ENCODE peak calls at places on chromosome 2, in four cellular contexts. One of them, this sample, is unnamed.
A peak's percentile ranks its signal among the peaks of the same experiment; 100 is the strongest.

GRCh38 chr2:49616800-49617199 is 462.5 kb upstream of the FSHR start:
- DNase-seq in PC-3: peak; percentile 42
- DNase-seq in neural progenitor cell: peak; percentile 61
- DNase-seq in OCI-LY7: peak; percentile 4
- DNase-seq in this sample: peak; percentile 12

GRCh38 chr2:211453311-211453894 is 897.0 kb downstream of the CPS1 start:
- DNase-seq in PC-3: no peak
- DNase-seq in neural progenitor cell: no peak
- DNase-seq in OCI-LY7: no peak
- DNase-seq in this sample: no peak

GRCh38 chr2:150204449-150204848 is 283.0 kb downstream of the RND3 start:
- DNase-seq in PC-3: peak; percentile 43
- DNase-seq in neural progenitor cell: no peak
- DNase-seq in OCI-LY7: no peak
- DNase-seq in this sample: peak; percentile 95

GRCh38 chr2:222797871-222798270 is 63.0 kb upstream of the ACSL3 start:
- DNase-seq in PC-3: no peak
- DNase-seq in neural progenitor cell: no peak
- DNase-seq in OCI-LY7: no peak
- DNase-seq in this sample: peak; percentile 4

GRCh38 chr2:53130441-53130943 is 637.1 kb upstream of the CHAC2 start:
- DNase-seq in neural progenitor cell: no peak
- DNase-seq in OCI-LY7: no peak
- DNase-seq in PC-3: peak; percentile 88
- DNase-seq in this sample: peak; percentile 82

GRCh38 chr2:85550476-85550875 is 10.8 kb downstream of the GGCX start:
- DNase-seq in neural progenitor cell: no peak
- DNase-seq in OCI-LY7: no peak
- DNase-seq in PC-3: no peak
- DNase-seq in this sample: no peak

GRCh38 chr2:95074663-95075439 is 46.8 kb downstream of the MRPS5 start:
- DNase-seq in neural progenitor cell: no peak
- DNase-seq in PC-3: no peak
- DNase-seq in OCI-LY7: peak; percentile 24
- DNase-seq in this sample: no peak

GRCh38 chr2:123095219-123095618 is 929.9 kb upstream of the CNTNAP5 start:
- DNase-seq in OCI-LY7: no peak
- DNase-seq in neural progenitor cell: no peak
- DNase-seq in PC-3: no peak
- DNase-seq in this sample: no peak

GRCh38 chr2:70381821-70382220 is 80.0 kb upstream of the FAM136A start:
- DNase-seq in PC-3: peak; percentile 59
- DNase-seq in OCI-LY7: no peak
- DNase-seq in neural progenitor cell: no peak
- DNase-seq in this sample: peak; percentile 89

GRCh38 chr2:225177098-225177497 is 134.8 kb upstream of the DOCK10 start:
- DNase-seq in PC-3: peak; percentile 13
- DNase-seq in neural progenitor cell: no peak
- DNase-seq in OCI-LY7: no peak
- DNase-seq in this sample: peak; percentile 82

GRCh38 chr2:112623913-112624777 is 21.6 kb upstream of the SLC20A1 start:
- DNase-seq in OCI-LY7: no peak
- DNase-seq in PC-3: peak; percentile 94
- DNase-seq in neural progenitor cell: no peak
- DNase-seq in this sample: peak; percentile 95

GRCh38 chr2:222960126-222960525 is 91.9 kb upstream of the KCNE4 start:
- DNase-seq in neural progenitor cell: no peak
- DNase-seq in PC-3: no peak
- DNase-seq in OCI-LY7: no peak
- DNase-seq in this sample: peak; percentile 74

GRCh38 chr2:20107776-20108175 is 56.3 kb upstream of the LAPTM4A start:
- DNase-seq in PC-3: no peak
- DNase-seq in OCI-LY7: no peak
- DNase-seq in neural progenitor cell: no peak
- DNase-seq in this sample: peak; percentile 54

GRCh38 chr2:47992671-47993070 is 86.4 kb upstream of the FBXO11 start:
- DNase-seq in OCI-LY7: no peak
- DNase-seq in PC-3: no peak
- DNase-seq in neural progenitor cell: no peak
- DNase-seq in this sample: no peak

GRCh38 chr2:187316040-187316439 is 132.0 kb downstream of the CALCRL start:
- DNase-seq in PC-3: no peak
- DNase-seq in OCI-LY7: no peak
- DNase-seq in neural progenitor cell: no peak
- DNase-seq in this sample: no peak

GRCh38 chr2:160207271-160207670 is 7.2 kb upstream of the ITGB6 start:
- DNase-seq in neural progenitor cell: no peak
- DNase-seq in OCI-LY7: no peak
- DNase-seq in PC-3: peak; percentile 50
- DNase-seq in this sample: no peak

GRCh38 chr2:159053186-159054031 is 85.0 kb downstream of the TANC1 start:
- DNase-seq in neural progenitor cell: no peak
- DNase-seq in PC-3: no peak
- DNase-seq in OCI-LY7: no peak
- DNase-seq in this sample: peak; percentile 40

GRCh38 chr2:40178971-40179370 is 272.9 kb downstream of the SLC8A1 start:
- DNase-seq in PC-3: peak; percentile 33
- DNase-seq in neural progenitor cell: no peak
- DNase-seq in OCI-LY7: peak; percentile 83
- DNase-seq in this sample: peak; percentile 43

GRCh38 chr2:171590116-171590515 is 67.8 kb downstream of the CYBRD1 start:
- DNase-seq in OCI-LY7: no peak
- DNase-seq in PC-3: no peak
- DNase-seq in neural progenitor cell: no peak
- DNase-seq in this sample: no peak

GRCh38 chr2:80020061-80020460 is 284.5 kb downstream of the LRRTM1 start:
- DNase-seq in PC-3: no peak
- DNase-seq in neural progenitor cell: no peak
- DNase-seq in OCI-LY7: no peak
- DNase-seq in this sample: no peak

GRCh38 chr2:120766758-120767351 is 31.2 kb downstream of the GLI2 start:
- DNase-seq in neural progenitor cell: no peak
- DNase-seq in PC-3: no peak
- DNase-seq in OCI-LY7: no peak
- DNase-seq in this sample: no peak

GRCh38 chr2:203170502-203170901 is 68.3 kb upstream of the CYP20A1 start:
- DNase-seq in neural progenitor cell: no peak
- DNase-seq in PC-3: no peak
- DNase-seq in OCI-LY7: no peak
- DNase-seq in this sample: no peak

GRCh38 chr2:18214936-18215335 is 336.5 kb downstream of the KCNS3 start:
- DNase-seq in neural progenitor cell: no peak
- DNase-seq in PC-3: peak; percentile 12
- DNase-seq in OCI-LY7: no peak
- DNase-seq in this sample: peak; percentile 34

GRCh38 chr2:54240515-54241219 is 15.4 kb downstream of the TSPYL6 start:
- DNase-seq in neural progenitor cell: peak; percentile 11
- DNase-seq in OCI-LY7: no peak
- DNase-seq in PC-3: peak; percentile 34
- DNase-seq in this sample: peak; percentile 92

GRCh38 chr2:134320930-134321329 is 67.1 kb downstream of the MGAT5 start:
- DNase-seq in OCI-LY7: no peak
- DNase-seq in PC-3: no peak
- DNase-seq in neural progenitor cell: no peak
- DNase-seq in this sample: no peak

GRCh38 chr2:172467382-172467781 is 40.0 kb downstream of the ITGA6 start:
- DNase-seq in OCI-LY7: no peak
- DNase-seq in PC-3: no peak
- DNase-seq in neural progenitor cell: no peak
- DNase-seq in this sample: no peak

GRCh38 chr2:44247924-44248323 is 27.4 kb upstream of the SLC3A1 start:
- DNase-seq in OCI-LY7: peak; percentile 17
- DNase-seq in neural progenitor cell: peak; percentile 52
- DNase-seq in PC-3: peak; percentile 13
- DNase-seq in this sample: no peak
- TF ChIP-seq EZH2phosphoT487 in OCI-LY7: no peak
- TF ChIP-seq EZH2phosphoT487 in neural progenitor cell: no peak
- TF ChIP-seq EZH2phosphoT487 in PC-3: no peak
- TF ChIP-seq EZH2phosphoT487 in this sample: no peak

GRCh38 chr2:98730053-98730850 is 680 bp downstream of the MGAT4A start:
- DNase-seq in neural progenitor cell: peak; percentile 58
- DNase-seq in OCI-LY7: peak; percentile 74
- DNase-seq in PC-3: peak; percentile 53
- DNase-seq in this sample: peak; percentile 23
- H2AFZ ChIP-seq in neural progenitor cell: peak overlapping the region; percentile 92
- H2AFZ ChIP-seq in OCI-LY7: peak overlapping the region; percentile 49
- H2AFZ ChIP-seq in PC-3: peak overlapping the region; percentile 79
- H2AFZ ChIP-seq in this sample: no peak overlapping the region

GRCh38 chr2:127083819-127084503 is 23.0 kb downstream of the BIN1 start:
- DNase-seq in PC-3: peak; percentile 37
- DNase-seq in neural progenitor cell: no peak
- DNase-seq in OCI-LY7: no peak
- DNase-seq in this sample: peak; percentile 98
- H3K4me1 ChIP-seq in PC-3: peaks cover 10% of the 10 kb centered on the region
- H3K4me1 ChIP-seq in neural progenitor cell: peaks cover 46% of the 10 kb centered on the region
- H3K4me1 ChIP-seq in OCI-LY7: peaks cover 26% of the 10 kb centered on the region
- H3K4me1 ChIP-seq in this sample: peaks cover 37% of the 10 kb centered on the region

DNA sequence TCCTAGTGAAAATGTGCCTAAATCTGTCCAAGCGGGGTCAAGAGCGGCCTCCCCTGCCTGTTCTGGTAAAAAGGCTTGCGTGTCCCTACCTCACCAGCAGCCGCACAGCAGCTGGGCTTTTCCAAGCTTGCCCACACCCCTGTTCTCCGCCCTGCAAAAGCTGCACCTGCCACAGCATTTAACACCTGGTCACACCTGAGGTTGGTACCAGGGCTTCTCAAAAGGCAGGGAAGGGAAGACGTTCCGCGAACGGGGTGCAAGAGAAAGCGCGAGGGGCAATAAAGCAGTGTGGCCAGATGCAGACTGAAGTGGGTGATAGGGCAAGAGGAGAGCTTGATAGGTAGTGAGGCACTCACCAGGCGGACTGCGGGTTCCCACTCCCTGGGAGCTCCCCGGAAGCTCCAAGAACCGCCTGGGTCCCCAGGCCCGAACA is 25.6 kb upstream of the TMEM182 start:
- DNase-seq in OCI-LY7: peak; percentile 30
- DNase-seq in PC-3: peak; percentile 29
- DNase-seq in neural progenitor cell: peak; percentile 34
- DNase-seq in this sample: peak; percentile 52
- TF ChIP-seq EZH2phosphoT487 in OCI-LY7: no peak
- TF ChIP-seq EZH2phosphoT487 in PC-3: no peak
- TF ChIP-seq EZH2phosphoT487 in neural progenitor cell: no peak
- TF ChIP-seq EZH2phosphoT487 in this sample: no peak

GRCh38 chr2:229713371-229714079 is 830 bp downstream of the DNER start:
- DNase-seq in OCI-LY7: no peak
- DNase-seq in PC-3: peak; percentile 16
- DNase-seq in neural progenitor cell: peak; percentile 78
- DNase-seq in this sample: peak; percentile 12

GRCh38 chr2:229714080-229714735 is at the start of gene DNER:
- DNase-seq in PC-3: peak; percentile 24
- DNase-seq in neural progenitor cell: peak; percentile 87
- DNase-seq in OCI-LY7: peak; percentile 11
- DNase-seq in this sample: peak; percentile 32

GRCh38 chr2:229712125-229712524 is 2.2 kb downstream of the DNER start:
- DNase-seq in OCI-LY7: peak; percentile 3
- DNase-seq in neural progenitor cell: no peak
- DNase-seq in PC-3: peak; percentile 26
- DNase-seq in this sample: peak; percentile 11

GRCh38 chr2:229715895-229716507 is 1.6 kb upstream of the DNER start:
- DNase-seq in PC-3: peak; percentile 76
- DNase-seq in OCI-LY7: peak; percentile 55
- DNase-seq in neural progenitor cell: peak; percentile 65
- DNase-seq in this sample: no peak

GRCh38 chr2:229714736-229715541 is 584 bp upstream of the DNER start:
- DNase-seq in neural progenitor cell: peak; percentile 89
- DNase-seq in OCI-LY7: no peak
- DNase-seq in PC-3: peak; percentile 55
- DNase-seq in this sample: peak; percentile 87
- H2AFZ ChIP-seq in neural progenitor cell: no peak overlapping the region
- H2AFZ ChIP-seq in OCI-LY7: no peak overlapping the region
- H2AFZ ChIP-seq in PC-3: peak overlapping the region; percentile 55
- H2AFZ ChIP-seq in this sample: no peak overlapping the region

GRCh38 chr2:30229596-30229995 is 1.7 kb upstream of the LBH start:
- DNase-seq in neural progenitor cell: no peak
- DNase-seq in PC-3: no peak
- DNase-seq in OCI-LY7: no peak
- DNase-seq in this sample: no peak
- H3K4me1 ChIP-seq in neural progenitor cell: peaks cover 37% of the 10 kb centered on the region
- H3K4me1 ChIP-seq in PC-3: peaks cover 26% of the 10 kb centered on the region
- H3K4me1 ChIP-seq in OCI-LY7: peaks cover 36% of the 10 kb centered on the region
- H3K4me1 ChIP-seq in this sample: peaks cover 33% of the 10 kb centered on the region

GRCh38 chr2:100408104-100408503 is 9.4 kb downstream of the CHST10 start:
- DNase-seq in neural progenitor cell: no peak
- DNase-seq in PC-3: no peak
- DNase-seq in OCI-LY7: no peak
- DNase-seq in this sample: no peak

GRCh38 chr2:100405403-100406119 is 11.9 kb downstream of the CHST10 start:
- DNase-seq in PC-3: no peak
- DNase-seq in OCI-LY7: no peak
- DNase-seq in neural progenitor cell: no peak
- DNase-seq in this sample: no peak

GRCh38 chr2:100407600-100407999 is 9.9 kb downstream of the CHST10 start:
- DNase-seq in OCI-LY7: no peak
- DNase-seq in neural progenitor cell: no peak
- DNase-seq in PC-3: no peak
- DNase-seq in this sample: no peak

GRCh38 chr2:100407108-100407507 is 10.4 kb downstream of the CHST10 start:
- DNase-seq in neural progenitor cell: no peak
- DNase-seq in PC-3: no peak
- DNase-seq in OCI-LY7: no peak
- DNase-seq in this sample: no peak

DNA sequence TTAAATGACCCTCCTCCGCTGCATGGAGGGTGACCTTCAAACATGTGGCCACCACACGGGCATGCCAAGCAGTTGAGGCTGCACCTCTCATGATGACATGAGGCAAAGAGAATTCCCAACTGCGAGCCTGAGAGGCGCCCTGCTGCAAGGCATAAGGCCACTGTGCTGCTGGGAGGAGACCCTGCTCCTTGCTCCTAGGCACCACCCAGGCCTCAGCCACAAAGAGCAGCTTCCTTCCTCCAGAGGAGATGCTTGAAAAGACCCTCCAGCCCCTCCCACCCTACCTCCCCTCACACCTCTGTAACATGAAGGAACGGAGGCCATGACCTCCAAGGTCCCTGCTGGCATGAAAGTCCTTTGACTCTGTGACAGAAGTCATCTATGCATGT is 11.4 kb downstream of the CHST10 start:
- DNase-seq in OCI-LY7: no peak
- DNase-seq in neural progenitor cell: no peak
- DNase-seq in PC-3: no peak
- DNase-seq in this sample: no peak
- TF ChIP-seq EZH2phosphoT487 in OCI-LY7: no peak
- TF ChIP-seq EZH2phosphoT487 in neural progenitor cell: no peak
- TF ChIP-seq EZH2phosphoT487 in PC-3: no peak
- TF ChIP-seq EZH2phosphoT487 in this sample: no peak

This sample was measured in GM23248.